ENCODE peak calls at places on chromosome 16, in eight cellular contexts. P, A, V, N, U, Y, M and I are unnamed samples.

GRCh38 chr16:67645397-67646121 is 615 bp downstream of the CARMIL2 start:
- DNase-seq in V (no peak), M (no peak), Y (no peak), N (peak; percentile 42), A (no peak), P (no peak), U (no peak), I (no peak)

GRCh38 chr16:67454852-67455251 is 23.9 kb downstream of the HSD11B2 start:
- DNase-seq in Y (no peak), N (no peak), P (no peak), V (no peak), M (no peak), A (no peak), U (no peak), I (no peak)

GRCh38 chr16:14232106-14232890 is 161.2 kb downstream of the MRTFB start:
- DNase-seq in Y (no peak), P (no peak), N (no peak), M (no peak), U (peak; percentile 83), A (peak; percentile 78), V (no peak), I (peak; percentile 4)

GRCh38 chr16:73122604-73123386 is 74.9 kb upstream of the ZFHX3 start:
- DNase-seq in N (no peak), P (no peak), V (no peak), Y (no peak), U (no peak), A (peak; percentile 22), M (no peak), I (no peak)

GRCh38 chr16:69444873-69445517 is 20.6 kb downstream of the CYB5B start:
- DNase-seq in M (no peak), A (peak; percentile 73), Y (no peak), U (no peak), V (no peak), N (no peak), P (no peak), I (no peak)

GRCh38 chr16:84124529-84125073 is 7.9 kb upstream of the MBTPS1 start:
- DNase-seq in A (no peak), Y (no peak), N (no peak), U (no peak), V (no peak), P (no peak), M (no peak), I (no peak)

GRCh38 chr16:19767497-19767896 is 49.4 kb downstream of the IQCK start:
- DNase-seq in V (no peak), Y (no peak), M (no peak), P (no peak), A (no peak), N (no peak), U (no peak), I (no peak)

GRCh38 chr16:85555549-85556455 is 57.3 kb upstream of the GSE1 start:
- DNase-seq in Y (peak; percentile 54), A (no peak), N (peak; percentile 64), P (no peak), V (no peak), U (no peak), M (peak; percentile 70), I (peak; percentile 42)

GRCh38 chr16:60771138-60771537 is 1265.1 kb downstream of the CDH8 start:
- DNase-seq in A (no peak), V (no peak), M (no peak), P (no peak), U (no peak), Y (no peak), N (no peak), I (no peak)

GRCh38 chr16:898761-899677 is 71.8 kb downstream of the LMF1 start:
- DNase-seq in Y (no peak), U (no peak), A (no peak), V (no peak), N (no peak), P (no peak), M (no peak), I (no peak)

GRCh38 chr16:58494981-58495860 is 4.7 kb upstream of the NDRG4 start:
- DNase-seq in M (peak; percentile 92), V (peak; percentile 92), N (peak; percentile 56), P (peak; percentile 59), A (peak; percentile 97), U (peak; percentile 98), Y (peak; percentile 86), I (peak; percentile 92)

GRCh38 chr16:85173981-85174751 is 61.9 kb upstream of the CIBAR2 start:
- DNase-seq in A (peak; percentile 75), N (no peak), M (peak; percentile 80), Y (no peak), P (no peak), U (peak; percentile 82), V (peak; percentile 33), I (peak; percentile 95)

GRCh38 chr16:2236362-2237075 is at the start of gene DNASE1L2:
- DNase-seq in V (no peak), P (no peak), N (no peak), M (peak; percentile 59), A (no peak), Y (no peak), U (no peak), I (no peak)

GRCh38 chr16:83345846-83346245 is 461.9 kb upstream of the HSBP1 start:
- DNase-seq in M (no peak), P (no peak), U (no peak), N (no peak), A (no peak), V (no peak), Y (no peak), I (no peak)

GRCh38 chr16:18050234-18050633 is 286.3 kb downstream of the NPIPA8 start:
- DNase-seq in P (no peak), N (no peak), Y (no peak), U (no peak), M (no peak), A (no peak), V (no peak), I (no peak)

GRCh38 chr16:23821875-23822688 is 13.7 kb upstream of the PRKCB start:
- DNase-seq in U (no peak), V (no peak), M (no peak), A (no peak), Y (peak; percentile 84), N (no peak), P (no peak), I (no peak)
- H3K27me3 ChIP-seq in U (no peaks in the 10 kb centered on the region), V (peaks cover 21% of the 10 kb centered on the region), M (peaks cover 10% of the 10 kb centered on the region), A (no peaks in the 10 kb centered on the region), Y (no peaks in the 10 kb centered on the region), N (no peaks in the 10 kb centered on the region), P (no peaks in the 10 kb centered on the region), I (no peaks in the 10 kb centered on the region)

GRCh38 chr16:54287018-54287757 is 601 bp upstream of the IRX3 start:
- DNase-seq in P (no peak), A (no peak), Y (no peak), U (no peak), N (no peak), V (peak; percentile 1), M (no peak), I (no peak)

GRCh38 chr16:54289242-54290051 is 2.9 kb upstream of the IRX3 start:
- DNase-seq in V (no peak), P (no peak), M (no peak), U (no peak), N (no peak), Y (no peak), A (no peak), I (no peak)

GRCh38 chr16:54286330-54287017 is at the start of gene IRX3:
- DNase-seq in V (peak; percentile 66), N (peak; percentile 95), A (peak; percentile 43), U (peak; percentile 74), M (peak; percentile 73), P (no peak), Y (no peak), I (peak; percentile 97)

GRCh38 chr16:54288592-54289241 is 2.1 kb upstream of the IRX3 start:
- DNase-seq in P (no peak), Y (no peak), N (no peak), M (no peak), V (no peak), A (no peak), U (no peak), I (no peak)

GRCh38 chr16:54287758-54288591 is 1.4 kb upstream of the IRX3 start:
- DNase-seq in U (no peak), A (no peak), P (no peak), N (no peak), M (no peak), V (no peak), Y (no peak), I (no peak)
- TF ChIP-seq EZH2 in U (no peak), A (no peak), P (no peak), N (no peak), M (no peak), V (no peak), Y (no peak), I (no peak)

DNA sequence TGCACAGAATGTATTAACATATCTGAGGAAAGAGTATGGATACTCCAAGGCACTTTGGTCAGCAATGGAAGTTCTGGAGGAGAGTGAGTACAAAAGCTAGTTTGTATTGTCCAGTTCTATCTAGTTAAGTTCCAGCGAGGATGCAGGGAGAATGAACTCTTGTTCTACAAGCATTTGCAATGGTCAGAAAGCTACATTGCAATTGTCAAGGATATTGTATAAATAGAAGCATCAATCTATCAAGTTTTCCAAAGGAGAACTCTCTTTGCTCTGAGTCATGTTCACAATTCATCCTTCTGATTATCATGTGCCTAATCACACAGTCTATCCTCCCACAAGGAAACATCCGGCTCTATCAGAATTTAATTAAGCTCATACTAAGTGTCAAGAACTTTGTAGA is 973.3 kb upstream of the GOT2 start:
- DNase-seq in V (no peak), P (no peak), A (no peak), M (no peak), Y (no peak), U (no peak), N (no peak), I (no peak)
- TF ChIP-seq CTCF in V (no peak), P (no peak), A (no peak), M (no peak), Y (no peak), U (no peak), N (no peak), I (no peak)

GRCh38 chr16:8631373-8631772 is 9.9 kb downstream of the METTL22 start:
- DNase-seq in U (no peak), Y (no peak), M (no peak), P (no peak), A (peak; percentile 5), V (no peak), N (no peak), I (no peak)
- H3K27me3 ChIP-seq in U (no peaks in the 10 kb centered on the region), Y (no peaks in the 10 kb centered on the region), M (no peaks in the 10 kb centered on the region), P (no peaks in the 10 kb centered on the region), A (no peaks in the 10 kb centered on the region), V (no peaks in the 10 kb centered on the region), N (no peaks in the 10 kb centered on the region), I (no peaks in the 10 kb centered on the region)